ENCODE peak calls at places on chromosome 12, in eight cellular contexts. S is suprapubic skin, Q is A549, M is transverse colon, L is stomach, E is SK-N-SH, D is H1, K is tibial nerve. R is an unnamed sample.

GRCh38 chr12:55009171-55009570 is 10.6 kb upstream of the NEUROD4 start:
- DNase-seq in S (no peak), Q (no peak), M (no peak), L (no peak), E (no peak), D (no peak), K (no peak), R (no peak)

GRCh38 chr12:12872934-12873275 is 18.5 kb upstream of the GPRC5A start:
- DNase-seq in S (no peak), Q (no peak), M (no peak), L (no peak), E (no peak), D (no peak), K (no peak), R (no peak)

GRCh38 chr12:108616941-108617858 is 16.5 kb downstream of the SELPLG start:
- DNase-seq in S (no peak), Q (no peak), M (peak), L (no peak), E (no peak), D (no peak), K (no peak), R (no peak)

GRCh38 chr12:111074965-111075364 is 154.6 kb upstream of the MYL2 start:
- DNase-seq in S (no peak), Q (no peak), M (no peak), L (no peak), E (peak), D (no peak), K (no peak), R (no peak)

GRCh38 chr12:105933671-105934665 is 204.8 kb downstream of the NUAK1 start:
- DNase-seq in S (no peak), Q (peak), M (peak), L (no peak), E (peak), D (no peak), K (no peak), R (no peak)

GRCh38 chr12:76303365-76303764 is 44.9 kb downstream of the BBS10 start:
- DNase-seq in S (no peak), Q (no peak), M (no peak), L (no peak), E (no peak), D (no peak), K (no peak), R (no peak)

GRCh38 chr12:117073611-117074010 is 25.6 kb downstream of the TESC start:
- DNase-seq in S (no peak), Q (no peak), M (no peak), L (no peak), E (no peak), D (no peak), K (no peak), R (no peak)

GRCh38 chr12:10701226-10701681 is 21.9 kb downstream of the YBX3 start:
- DNase-seq in S (no peak), Q (no peak), M (no peak), L (no peak), E (no peak), D (no peak), K (no peak), R (no peak)

GRCh38 chr12:31235868-31236395 is 90.0 kb downstream of the SINHCAF start:
- DNase-seq in S (no peak), Q (no peak), M (no peak), L (no peak), E (no peak), D (no peak), K (no peak), R (peak)

GRCh38 chr12:65278576-65279386 is at the start of gene MSRB3:
- DNase-seq in S (peak), Q (peak), M (peak), L (peak), E (peak), D (peak), K (peak), R (no peak)

DNA sequence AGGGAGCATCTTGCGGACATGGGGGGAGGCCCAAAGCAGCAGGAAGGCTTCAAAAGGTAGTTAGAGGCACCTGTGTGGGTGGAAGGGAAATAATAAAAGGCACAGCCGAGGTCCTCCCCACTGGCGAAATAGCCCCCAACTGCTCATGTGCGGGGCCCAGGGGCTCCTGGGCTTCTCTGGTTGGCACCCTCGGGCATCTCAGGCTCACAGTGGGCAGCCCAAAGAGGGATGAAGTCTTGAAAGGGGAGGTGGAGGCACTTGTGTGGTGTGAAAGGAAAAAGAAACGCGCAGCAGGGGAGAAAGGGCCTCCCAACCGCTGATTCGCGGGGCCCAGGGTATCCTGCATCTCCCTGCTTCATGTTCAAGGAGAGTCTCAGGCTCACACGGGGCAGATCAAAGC is 579.4 kb downstream of the ALG10 start:
- DNase-seq in S (peak), Q (no peak), M (no peak), L (no peak), E (peak), D (no peak), K (no peak), R (no peak)
- TF ChIP-seq EP300 in S (no peak), Q (no peak), M (no peak), L (no peak), E (no peak), D (no peak), K (no peak), R (no peak)

DNA sequence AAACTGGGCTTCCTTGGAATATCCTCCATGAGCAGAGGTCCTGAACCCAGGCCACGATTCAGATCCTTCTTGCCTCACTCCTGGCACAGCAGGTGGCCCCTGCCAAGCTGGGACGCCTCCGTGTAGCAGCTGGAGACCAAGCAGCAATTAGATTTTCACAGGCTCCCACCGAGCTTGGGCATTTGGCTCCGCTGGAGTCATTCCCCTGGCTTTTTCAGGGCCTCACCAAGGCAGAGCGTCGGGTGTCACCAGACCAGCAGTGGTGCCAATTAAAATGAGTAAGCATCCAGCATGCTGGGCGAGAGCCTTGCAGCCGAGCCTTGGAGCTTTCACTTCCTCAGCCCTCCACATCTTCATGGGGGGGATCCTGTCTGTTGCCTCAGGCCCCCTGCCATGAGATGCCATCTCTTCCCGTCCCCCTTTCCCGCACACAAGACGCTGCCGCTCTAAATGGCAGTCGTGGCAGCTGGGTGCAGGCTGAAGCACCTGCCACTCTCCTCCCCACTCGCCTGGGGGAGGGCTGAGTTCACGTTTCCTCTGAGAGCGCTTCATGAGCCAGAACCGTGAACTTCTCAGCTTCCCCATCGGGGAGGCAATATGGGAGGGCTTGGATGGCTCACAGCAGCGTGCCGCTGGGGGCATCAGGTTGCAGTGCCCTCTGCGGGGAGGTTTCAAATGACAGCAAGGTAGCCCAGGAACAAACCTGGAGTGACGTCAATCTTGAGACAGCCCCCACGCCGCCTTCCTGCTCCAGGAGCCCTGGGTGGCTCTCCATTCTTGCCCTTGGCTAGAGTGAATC is 11.7 kb downstream of the TPCN1 start:
- DNase-seq in S (peak), Q (no peak), M (peak), L (peak), E (no peak), D (no peak), K (no peak), R (no peak)
- TF ChIP-seq EP300 in S (no peak), Q (no peak), M (no peak), L (no peak), E (no peak), D (no peak), K (no peak), R (no peak)

DNA sequence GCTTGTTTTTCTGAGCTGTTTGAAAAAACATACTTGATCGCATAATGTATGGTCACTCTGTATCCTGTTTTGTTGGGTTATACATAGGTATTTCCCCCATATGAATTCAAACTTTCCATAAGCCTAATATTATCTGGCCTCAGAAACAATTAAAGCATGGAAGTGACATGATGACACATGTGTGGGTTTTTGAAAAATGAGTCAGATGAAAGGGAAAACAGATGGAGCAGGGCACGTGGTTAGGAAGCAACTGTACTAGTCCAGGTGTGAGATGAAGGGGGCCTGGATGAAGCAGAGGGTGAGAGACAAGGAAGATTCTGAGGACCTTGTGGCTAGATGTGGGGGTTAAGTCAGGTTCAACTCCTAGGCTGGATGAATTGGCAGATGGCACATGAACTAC is 92.7 kb upstream of the DNM1L start:
- DNase-seq in S (no peak), Q (no peak), M (no peak), L (no peak), E (no peak), D (no peak), K (no peak), R (no peak)
- TF ChIP-seq EP300 in S (no peak), Q (no peak), M (no peak), L (no peak), E (no peak), D (no peak), K (no peak), R (no peak)

DNA sequence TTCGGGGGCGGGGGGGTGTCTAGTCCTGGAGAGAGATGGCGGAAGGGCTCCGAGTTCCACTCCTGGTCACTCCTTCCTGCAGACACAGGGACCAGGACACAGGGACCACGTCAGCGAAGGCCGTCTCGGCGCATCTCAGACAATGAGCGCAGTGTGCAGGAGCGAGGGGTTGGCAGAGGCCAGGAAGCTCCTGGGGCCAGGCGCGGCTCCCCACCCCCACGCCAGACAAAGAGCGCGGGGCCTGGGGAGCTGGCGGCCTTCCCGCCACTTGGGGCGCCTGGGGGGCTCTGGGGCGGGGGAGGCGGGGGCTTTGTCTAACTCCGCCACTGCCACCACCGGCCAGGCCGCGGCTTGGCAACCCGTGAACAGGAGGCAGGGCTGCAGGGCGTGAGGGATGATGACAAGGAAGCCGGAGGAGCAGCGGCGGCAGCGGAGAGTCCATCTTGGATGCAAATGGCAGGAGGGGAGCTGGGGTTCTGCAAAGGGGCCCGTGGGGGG is 2.2 kb downstream of the CDK2AP1 start:
- DNase-seq in S (peak), Q (no peak), M (peak), L (peak), E (peak), D (no peak), K (peak), R (no peak)
- TF ChIP-seq EP300 in S (no peak), Q (no peak), M (no peak), L (no peak), E (peak), D (no peak), K (no peak), R (no peak)

DNA sequence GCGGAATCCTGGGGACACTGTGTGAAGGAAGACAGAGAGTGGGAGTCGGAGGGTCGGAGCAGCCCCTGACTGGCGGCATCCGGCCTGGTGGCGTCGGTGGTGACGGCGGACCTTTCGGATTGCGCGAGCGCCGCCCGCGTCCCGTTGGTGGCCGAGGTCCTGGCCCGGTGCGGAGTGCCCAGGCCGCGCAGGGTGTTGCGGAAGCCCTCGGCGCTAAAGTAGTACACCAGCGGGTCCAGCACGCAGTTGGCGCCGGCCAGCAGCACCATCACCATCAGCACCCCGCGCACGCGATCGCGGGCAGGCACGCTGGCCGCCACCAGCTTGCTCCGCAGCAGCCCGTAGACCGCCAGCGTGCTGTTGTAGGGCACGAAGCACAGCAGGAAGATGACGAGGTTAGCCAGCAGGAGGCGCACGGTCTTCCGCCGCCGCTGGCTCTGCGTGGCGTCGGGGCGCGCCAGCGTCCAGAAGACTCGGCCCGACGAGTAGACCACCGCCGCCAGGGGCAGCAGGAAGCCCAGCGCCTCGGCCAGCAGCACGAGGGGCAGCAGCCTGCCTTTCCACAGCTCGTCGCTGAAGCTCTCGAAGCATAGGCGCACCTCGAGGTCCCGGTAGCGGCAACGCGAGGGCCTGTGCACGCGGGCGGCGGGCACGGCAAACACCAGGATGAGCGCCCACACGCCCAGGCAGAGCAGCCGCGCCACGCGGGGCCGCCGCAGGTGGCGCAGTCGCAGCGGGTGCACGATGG is 13.1 kb upstream of the CHD4 start:
- DNase-seq in S (no peak), Q (no peak), M (no peak), L (no peak), E (peak), D (peak), K (no peak), R (no peak)
- TF ChIP-seq EP300 in S (no peak), Q (no peak), M (no peak), L (no peak), E (no peak), D (peak), K (no peak), R (no peak)

GRCh38 chr12:121535150-121536057 is 45.4 kb downstream of the KDM2B start:
- DNase-seq in S (no peak), Q (no peak), M (peak), L (no peak), E (no peak), D (no peak), K (no peak), R (no peak)

GRCh38 chr12:121536058-121536928 is 44.5 kb downstream of the KDM2B start:
- DNase-seq in S (peak), Q (peak), M (peak), L (peak), E (peak), D (no peak), K (peak), R (peak)

GRCh38 chr12:121538699-121539061 is 42.1 kb downstream of the KDM2B start:
- DNase-seq in S (no peak), Q (peak), M (peak), L (peak), E (no peak), D (no peak), K (no peak), R (no peak)

GRCh38 chr12:121537814-121538698 is 42.8 kb downstream of the KDM2B start:
- DNase-seq in S (no peak), Q (no peak), M (peak), L (peak), E (peak), D (no peak), K (no peak), R (no peak)

GRCh38 chr12:121536929-121537813 is 43.7 kb downstream of the KDM2B start:
- DNase-seq in S (peak), Q (peak), M (peak), L (peak), E (peak), D (no peak), K (peak), R (peak)
- TF ChIP-seq EP300 in S (no peak), Q (no peak), M (no peak), L (no peak), E (no peak), D (no peak), K (no peak), R (no peak)

DNA sequence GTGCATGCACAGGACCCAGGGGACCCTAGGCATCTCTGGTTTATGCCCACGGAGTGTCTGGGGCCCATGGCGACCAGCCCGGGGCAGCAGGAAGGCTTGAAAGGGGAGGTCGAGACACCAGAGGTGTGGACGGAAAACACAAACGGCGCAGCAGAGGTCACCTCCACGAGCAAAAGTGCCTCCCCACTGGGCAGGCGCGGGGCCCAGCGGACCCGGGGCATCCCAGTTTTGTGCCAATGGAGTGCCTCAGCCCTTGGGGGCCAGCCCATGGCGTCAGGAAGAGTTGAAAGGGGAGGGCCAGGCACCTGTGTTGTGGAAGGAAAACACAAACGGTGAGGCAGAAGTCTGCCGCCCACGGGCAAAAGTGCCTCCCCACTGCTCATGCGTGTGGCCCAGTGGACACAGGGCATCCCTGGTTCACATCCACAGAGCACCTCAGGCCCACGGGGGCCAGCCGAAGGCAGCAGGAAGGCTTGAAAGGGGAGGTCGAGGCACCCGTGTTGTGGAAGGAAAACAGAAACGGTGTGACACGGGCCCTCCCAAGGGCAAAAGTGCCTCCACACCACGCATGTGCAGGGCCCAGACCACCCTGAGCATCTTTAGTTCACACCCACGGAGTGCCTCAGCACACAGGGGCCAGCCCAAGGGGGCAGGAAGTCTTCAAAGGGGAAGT is 378.8 kb downstream of the ALG10 start:
- DNase-seq in S (peak), Q (no peak), M (peak), L (peak), E (peak), D (no peak), K (no peak), R (peak)
- TF ChIP-seq EP300 in S (no peak), Q (no peak), M (no peak), L (no peak), E (no peak), D (no peak), K (no peak), R (no peak)

GRCh38 chr12:71838661-71839060 is 898 bp upstream of the TBC1D15 start:
- DNase-seq in S (no peak), Q (no peak), M (no peak), L (no peak), E (no peak), D (no peak), K (no peak), R (no peak)

GRCh38 chr12:71837356-71837755 is 2.2 kb upstream of the TBC1D15 start:
- DNase-seq in S (no peak), Q (no peak), M (no peak), L (no peak), E (no peak), D (no peak), K (no peak), R (no peak)

GRCh38 chr12:71838231-71838630 is 1.3 kb upstream of the TBC1D15 start:
- DNase-seq in S (no peak), Q (no peak), M (no peak), L (no peak), E (no peak), D (no peak), K (no peak), R (no peak)

GRCh38 chr12:71840226-71840847 is 778 bp downstream of the TBC1D15 start:
- DNase-seq in S (no peak), Q (peak), M (no peak), L (no peak), E (peak), D (no peak), K (peak), R (no peak)
- TF ChIP-seq EP300 in S (no peak), Q (no peak), M (no peak), L (no peak), E (no peak), D (no peak), K (no peak), R (no peak)

DNA sequence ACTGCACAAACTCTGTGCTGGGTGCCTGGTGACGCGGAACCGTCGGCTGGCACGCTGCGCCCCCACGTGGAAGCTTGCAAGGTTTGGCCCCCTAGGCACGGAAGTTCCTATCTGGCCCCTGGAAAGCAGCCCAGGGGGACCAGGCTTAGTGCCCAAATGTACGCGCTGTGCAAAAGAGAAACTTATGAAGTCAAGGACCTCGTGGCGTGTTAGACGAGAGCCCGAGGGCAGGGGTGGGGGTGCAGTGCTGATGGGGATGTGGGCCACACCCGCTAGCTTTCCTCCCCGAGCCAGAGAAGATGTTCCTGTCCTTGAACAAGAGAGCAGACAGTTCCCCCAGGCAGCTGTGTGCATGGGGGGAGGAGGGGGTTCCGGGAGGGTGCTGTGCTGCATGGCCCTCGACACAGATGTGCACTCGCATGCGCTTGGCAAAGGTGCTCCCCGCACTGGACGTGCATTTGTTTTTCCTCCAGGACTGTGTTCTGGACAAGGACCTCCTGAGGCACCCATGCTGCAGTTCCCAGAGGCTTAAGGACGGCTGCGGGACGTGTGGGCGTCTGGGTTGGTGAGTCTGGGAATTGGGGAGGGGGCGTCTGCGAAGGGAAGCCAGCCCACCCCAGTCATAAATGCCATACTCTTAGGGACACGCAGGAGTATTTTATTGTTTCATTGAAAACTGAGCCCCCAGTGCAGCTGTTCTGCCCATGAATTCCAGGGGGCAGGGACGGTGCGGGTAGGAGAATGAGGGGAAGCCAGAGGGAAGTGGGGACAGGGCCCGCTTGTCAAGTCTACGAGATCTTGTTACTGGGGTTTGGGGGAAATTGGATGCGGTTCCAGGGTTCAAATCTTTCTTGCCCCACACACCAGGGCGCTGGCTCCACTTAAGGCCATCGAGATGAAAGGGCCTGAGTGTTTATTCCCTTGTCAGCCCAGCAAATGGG is 80.0 kb downstream of the NTF3 start:
- DNase-seq in S (peak), Q (peak), M (peak), L (no peak), E (peak), D (no peak), K (no peak), R (no peak)
- TF ChIP-seq EP300 in S (no peak), Q (no peak), M (no peak), L (no peak), E (no peak), D (no peak), K (no peak), R (no peak)

R was measured in esophagus muscularis mucosa.